ENCODE peak calls at places on chromosomes 13 and 19, in ten cellular contexts. One of them, this sample, is unnamed.
A peak's percentile ranks its signal among the peaks of the same experiment; 100 is the strongest.

GRCh38 chr13:53782400-53783030 is 753.9 kb downstream of the OLFM4 start:
- DNase-seq in PC-3: peak; percentile 67
- DNase-seq in B cell: no peak
- DNase-seq in GM20000: peak; percentile 25
- DNase-seq in fibroblast of lung: peak; percentile 26
- DNase-seq in uterus: no peak
- DNase-seq in H9: peak; percentile 33
- DNase-seq in A549: peak; percentile 35
- DNase-seq in choroid plexus epithelial cell: peak; percentile 57
- DNase-seq in IMR-90: peak; percentile 17
- DNase-seq in this sample: peak; percentile 3

GRCh38 chr13:34040863-34041262 is 222.9 kb downstream of the RFC3 start:
- DNase-seq in PC-3: no peak
- DNase-seq in B cell: no peak
- DNase-seq in GM20000: no peak
- DNase-seq in fibroblast of lung: peak; percentile 60
- DNase-seq in uterus: no peak
- DNase-seq in H9: no peak
- DNase-seq in A549: no peak
- DNase-seq in choroid plexus epithelial cell: no peak
- DNase-seq in IMR-90: no peak
- DNase-seq in this sample: no peak

GRCh38 chr13:23985060-23985459 is 87.8 kb upstream of the C1QTNF9B start:
- DNase-seq in PC-3: no peak
- DNase-seq in B cell: no peak
- DNase-seq in GM20000: no peak
- DNase-seq in fibroblast of lung: no peak
- DNase-seq in uterus: no peak
- DNase-seq in H9: no peak
- DNase-seq in A549: no peak
- DNase-seq in choroid plexus epithelial cell: peak; percentile 19
- DNase-seq in IMR-90: no peak
- DNase-seq in this sample: no peak

GRCh38 chr19:29590278-29590677 is 15.8 kb upstream of the POP4 start:
- DNase-seq in PC-3: no peak
- DNase-seq in B cell: no peak
- DNase-seq in GM20000: no peak
- DNase-seq in fibroblast of lung: no peak
- DNase-seq in uterus: no peak
- DNase-seq in H9: no peak
- DNase-seq in A549: no peak
- DNase-seq in choroid plexus epithelial cell: no peak
- DNase-seq in IMR-90: no peak
- DNase-seq in this sample: no peak

GRCh38 chr19:18439025-18439909 is 1.3 kb upstream of the ISYNA1 start:
- DNase-seq in PC-3: peak; percentile 50
- DNase-seq in B cell: no peak
- DNase-seq in GM20000: no peak
- DNase-seq in fibroblast of lung: peak; percentile 57
- DNase-seq in uterus: no peak
- DNase-seq in H9: no peak
- DNase-seq in A549: no peak
- DNase-seq in choroid plexus epithelial cell: peak; percentile 84
- DNase-seq in IMR-90: peak; percentile 77
- DNase-seq in this sample: no peak

GRCh38 chr13:27403252-27403678 is 21.2 kb upstream of the GTF3A start:
- DNase-seq in PC-3: peak; percentile 46
- DNase-seq in B cell: no peak
- DNase-seq in GM20000: no peak
- DNase-seq in fibroblast of lung: peak; percentile 82
- DNase-seq in uterus: no peak
- DNase-seq in H9: no peak
- DNase-seq in A549: no peak
- DNase-seq in choroid plexus epithelial cell: peak; percentile 69
- DNase-seq in IMR-90: peak; percentile 65
- DNase-seq in this sample: no peak

GRCh38 chr13:39353988-39354387 is 249.0 kb downstream of the LHFPL6 start:
- DNase-seq in PC-3: no peak
- DNase-seq in B cell: no peak
- DNase-seq in GM20000: no peak
- DNase-seq in fibroblast of lung: peak; percentile 85
- DNase-seq in uterus: no peak
- DNase-seq in H9: no peak
- DNase-seq in A549: no peak
- DNase-seq in choroid plexus epithelial cell: peak; percentile 80
- DNase-seq in IMR-90: peak; percentile 65
- DNase-seq in this sample: no peak

GRCh38 chr19:17332677-17333581 is 1.7 kb downstream of the ANO8 start:
- DNase-seq in PC-3: peak; percentile 76
- DNase-seq in B cell: no peak
- DNase-seq in GM20000: peak; percentile 60
- DNase-seq in fibroblast of lung: peak; percentile 42
- DNase-seq in uterus: no peak
- DNase-seq in H9: peak; percentile 92
- DNase-seq in A549: peak; percentile 90
- DNase-seq in choroid plexus epithelial cell: peak; percentile 65
- DNase-seq in IMR-90: peak; percentile 39
- DNase-seq in this sample: peak; percentile 80

GRCh38 chr13:28743499-28744083 is 24.8 kb upstream of the SLC46A3 start:
- DNase-seq in PC-3: no peak
- DNase-seq in B cell: no peak
- DNase-seq in GM20000: no peak
- DNase-seq in fibroblast of lung: no peak
- DNase-seq in uterus: no peak
- DNase-seq in H9: no peak
- DNase-seq in A549: no peak
- DNase-seq in choroid plexus epithelial cell: no peak
- DNase-seq in IMR-90: no peak
- DNase-seq in this sample: no peak

GRCh38 chr19:44447864-44448674 is at the start of gene ZNF229:
- DNase-seq in PC-3: peak; percentile 65
- DNase-seq in B cell: peak; percentile 92
- DNase-seq in GM20000: peak; percentile 42
- DNase-seq in fibroblast of lung: peak; percentile 98
- DNase-seq in uterus: peak; percentile 72
- DNase-seq in H9: peak; percentile 97
- DNase-seq in A549: peak; percentile 99
- DNase-seq in choroid plexus epithelial cell: peak; percentile 97
- DNase-seq in IMR-90: peak; percentile 94
- DNase-seq in this sample: peak; percentile 94

GRCh38 chr19:50203281-50204080 is at the start of gene MYH14:
- DNase-seq in PC-3: peak; percentile 99
- DNase-seq in B cell: no peak
- DNase-seq in GM20000: no peak
- DNase-seq in fibroblast of lung: peak; percentile 3
- DNase-seq in uterus: peak; percentile 30
- DNase-seq in H9: peak; percentile 96
- DNase-seq in A549: peak; percentile 95
- DNase-seq in choroid plexus epithelial cell: no peak
- DNase-seq in IMR-90: no peak
- DNase-seq in this sample: peak; percentile 12

GRCh38 chr13:51579676-51580075 is 4.6 kb upstream of the WDFY2 start:
- DNase-seq in PC-3: no peak
- DNase-seq in B cell: no peak
- DNase-seq in GM20000: no peak
- DNase-seq in fibroblast of lung: no peak
- DNase-seq in uterus: no peak
- DNase-seq in H9: no peak
- DNase-seq in A549: no peak
- DNase-seq in choroid plexus epithelial cell: no peak
- DNase-seq in IMR-90: no peak
- DNase-seq in this sample: no peak

GRCh38 chr19:41821003-41821735 is 23.3 kb downstream of the LYPD4 start:
- DNase-seq in PC-3: peak; percentile 72
- DNase-seq in B cell: peak; percentile 67
- DNase-seq in GM20000: peak; percentile 81
- DNase-seq in fibroblast of lung: peak; percentile 10
- DNase-seq in uterus: no peak
- DNase-seq in H9: peak; percentile 76
- DNase-seq in A549: peak; percentile 82
- DNase-seq in choroid plexus epithelial cell: peak; percentile 58
- DNase-seq in IMR-90: peak; percentile 15
- DNase-seq in this sample: peak; percentile 63
- TF ChIP-seq CTCF in PC-3: peak; percentile 83
- TF ChIP-seq CTCF in B cell: peak; percentile 89
- TF ChIP-seq CTCF in GM20000: peak; percentile 71
- TF ChIP-seq CTCF in fibroblast of lung: peak; percentile 37
- TF ChIP-seq CTCF in uterus: peak; percentile 17
- TF ChIP-seq CTCF in H9: peak; percentile 60
- TF ChIP-seq CTCF in A549: peak; percentile 91
- TF ChIP-seq CTCF in choroid plexus epithelial cell: peak; percentile 74
- TF ChIP-seq CTCF in IMR-90: peak; percentile 48
- TF ChIP-seq CTCF in this sample: peak; percentile 93

GRCh38 chr13:92717857-92718256 is 508.8 kb upstream of the GPC6 start:
- DNase-seq in PC-3: no peak
- DNase-seq in B cell: no peak
- DNase-seq in GM20000: no peak
- DNase-seq in fibroblast of lung: no peak
- DNase-seq in uterus: no peak
- DNase-seq in H9: no peak
- DNase-seq in A549: no peak
- DNase-seq in choroid plexus epithelial cell: no peak
- DNase-seq in IMR-90: no peak
- DNase-seq in this sample: no peak

GRCh38 chr13:92721610-92722009 is 505.0 kb upstream of the GPC6 start:
- DNase-seq in PC-3: no peak
- DNase-seq in B cell: no peak
- DNase-seq in GM20000: no peak
- DNase-seq in fibroblast of lung: no peak
- DNase-seq in uterus: no peak
- DNase-seq in H9: no peak
- DNase-seq in A549: no peak
- DNase-seq in choroid plexus epithelial cell: no peak
- DNase-seq in IMR-90: no peak
- DNase-seq in this sample: no peak

GRCh38 chr13:92719868-92720267 is 506.7 kb upstream of the GPC6 start:
- DNase-seq in PC-3: no peak
- DNase-seq in B cell: no peak
- DNase-seq in GM20000: no peak
- DNase-seq in fibroblast of lung: no peak
- DNase-seq in uterus: no peak
- DNase-seq in H9: peak; percentile 38
- DNase-seq in A549: no peak
- DNase-seq in choroid plexus epithelial cell: peak; percentile 61
- DNase-seq in IMR-90: no peak
- DNase-seq in this sample: no peak

GRCh38 chr13:92716749-92717148 is 509.9 kb upstream of the GPC6 start:
- DNase-seq in PC-3: peak; percentile 2
- DNase-seq in B cell: no peak
- DNase-seq in GM20000: no peak
- DNase-seq in fibroblast of lung: peak; percentile 21
- DNase-seq in uterus: no peak
- DNase-seq in H9: no peak
- DNase-seq in A549: no peak
- DNase-seq in choroid plexus epithelial cell: peak; percentile 42
- DNase-seq in IMR-90: peak; percentile 19
- DNase-seq in this sample: no peak
- TF ChIP-seq CTCF in PC-3: peak; percentile 39
- TF ChIP-seq CTCF in B cell: no peak
- TF ChIP-seq CTCF in GM20000: no peak
- TF ChIP-seq CTCF in fibroblast of lung: peak; percentile 32
- TF ChIP-seq CTCF in uterus: no peak
- TF ChIP-seq CTCF in H9: peak; percentile 48
- TF ChIP-seq CTCF in A549: no peak
- TF ChIP-seq CTCF in choroid plexus epithelial cell: peak; percentile 55
- TF ChIP-seq CTCF in IMR-90: peak; percentile 60
- TF ChIP-seq CTCF in this sample: no peak

DNA sequence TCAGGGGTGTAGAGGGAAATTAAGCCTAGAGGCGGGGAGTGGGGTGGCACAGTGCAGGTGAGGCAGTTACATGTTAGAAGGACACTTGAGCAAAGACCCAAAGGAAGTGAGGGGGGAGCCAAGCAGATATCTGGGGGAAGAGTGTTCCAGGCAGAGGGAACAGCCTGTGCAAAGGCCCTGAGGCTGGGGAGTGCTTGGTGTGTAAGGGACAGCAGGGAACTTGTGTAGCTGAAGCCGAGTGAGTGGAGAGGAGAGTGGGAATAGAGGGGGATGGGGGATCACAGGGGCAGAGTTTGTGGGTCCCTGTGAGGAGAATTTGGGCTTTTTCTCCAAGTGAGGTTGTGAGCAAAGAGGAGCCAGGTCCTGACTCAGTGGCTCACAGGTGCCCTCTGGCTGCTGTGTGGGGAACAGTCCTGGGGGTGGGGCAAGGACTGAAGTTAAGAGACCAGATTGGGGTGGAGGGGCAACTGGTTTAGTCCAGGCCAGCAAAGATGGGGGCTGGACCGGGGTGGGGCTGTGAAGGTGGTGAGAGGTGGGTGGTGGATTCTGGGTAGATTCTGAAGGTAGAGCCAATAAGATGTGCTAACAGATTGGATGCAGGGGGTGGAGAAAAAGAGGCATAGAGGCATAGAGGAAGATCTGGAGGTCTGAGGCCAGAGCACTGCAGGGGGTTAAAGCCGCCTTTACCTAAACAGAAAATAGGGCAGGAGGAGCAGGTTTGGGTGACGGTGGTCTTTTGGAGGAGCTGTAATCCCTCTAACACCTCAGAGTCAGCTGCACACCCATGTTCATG is 75.3 kb downstream of the CACNA1A start:
- DNase-seq in PC-3: peak; percentile 83
- DNase-seq in B cell: peak; percentile 44
- DNase-seq in GM20000: peak; percentile 46
- DNase-seq in fibroblast of lung: peak; percentile 36
- DNase-seq in uterus: no peak
- DNase-seq in H9: peak; percentile 71
- DNase-seq in A549: peak; percentile 43
- DNase-seq in choroid plexus epithelial cell: peak; percentile 50
- DNase-seq in IMR-90: peak; percentile 42
- DNase-seq in this sample: peak; percentile 73
- TF ChIP-seq CTCF in PC-3: peak; percentile 97
- TF ChIP-seq CTCF in B cell: peak; percentile 33
- TF ChIP-seq CTCF in GM20000: peak; percentile 72
- TF ChIP-seq CTCF in fibroblast of lung: peak; percentile 87
- TF ChIP-seq CTCF in uterus: peak; percentile 31
- TF ChIP-seq CTCF in H9: peak; percentile 82
- TF ChIP-seq CTCF in A549: peak; percentile 45
- TF ChIP-seq CTCF in choroid plexus epithelial cell: peak; percentile 78
- TF ChIP-seq CTCF in IMR-90: peak; percentile 78
- TF ChIP-seq CTCF in this sample: peak; percentile 63

GRCh38 chr13:55516610-55517009 is 1624.1 kb upstream of the PRR20A start:
- DNase-seq in PC-3: no peak
- DNase-seq in B cell: no peak
- DNase-seq in GM20000: no peak
- DNase-seq in fibroblast of lung: no peak
- DNase-seq in uterus: no peak
- DNase-seq in H9: no peak
- DNase-seq in A549: no peak
- DNase-seq in choroid plexus epithelial cell: no peak
- DNase-seq in IMR-90: no peak
- DNase-seq in this sample: no peak

DNA sequence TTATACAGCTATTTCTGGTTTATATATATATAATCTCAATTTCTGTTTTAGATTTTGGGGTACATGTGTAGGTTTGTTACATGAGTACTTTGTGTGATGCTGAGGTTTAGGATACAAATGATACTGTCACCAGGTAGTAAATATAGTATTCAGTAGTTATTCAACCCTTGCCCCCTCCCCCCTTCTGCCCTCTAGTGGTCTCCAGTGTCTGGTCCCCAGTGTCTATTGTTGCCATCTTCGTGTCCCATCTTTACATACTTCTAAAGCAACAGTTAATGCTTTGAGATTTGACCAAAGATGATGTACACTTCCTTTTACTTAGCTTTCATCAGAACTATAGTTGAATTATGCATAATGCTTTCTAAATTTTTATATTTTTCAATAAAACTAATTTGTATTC is 1623.4 kb upstream of the PRR20A start:
- DNase-seq in PC-3: no peak
- DNase-seq in B cell: no peak
- DNase-seq in GM20000: no peak
- DNase-seq in fibroblast of lung: no peak
- DNase-seq in uterus: no peak
- DNase-seq in H9: peak; percentile 41
- DNase-seq in A549: no peak
- DNase-seq in choroid plexus epithelial cell: no peak
- DNase-seq in IMR-90: no peak
- DNase-seq in this sample: peak; percentile 2
- TF ChIP-seq CTCF in PC-3: peak; percentile 41
- TF ChIP-seq CTCF in B cell: no peak
- TF ChIP-seq CTCF in GM20000: no peak
- TF ChIP-seq CTCF in fibroblast of lung: no peak
- TF ChIP-seq CTCF in uterus: no peak
- TF ChIP-seq CTCF in H9: peak; percentile 83
- TF ChIP-seq CTCF in A549: no peak
- TF ChIP-seq CTCF in choroid plexus epithelial cell: no peak
- TF ChIP-seq CTCF in IMR-90: no peak
- TF ChIP-seq CTCF in this sample: no peak

This sample was measured in activated CD8-positive, alpha-beta T cell treated with anti-CD3 and anti-CD28 coated beads for 36 hours.